ENCODE peak calls at places on chromosomes 16 and 17, in eight cellular contexts. One of them, this sample, is unnamed. For H3K9me3, the result is how much of the 10 kb centered on the place peaks cover.

GRCh38 chr17:38750312-38751121 is 2.0 kb upstream of the PSMB3 start:
- DNase-seq in tibial nerve: no peak
- DNase-seq in prostate gland: no peak
- DNase-seq in A549: no peak
- DNase-seq in heart left ventricle: no peak
- DNase-seq in body of pancreas: no peak
- DNase-seq in esophagus squamous epithelium: no peak
- DNase-seq in breast epithelium: no peak
- DNase-seq in this sample: no peak

GRCh38 chr16:53766304-53767016 is 62.5 kb downstream of the FTO start:
- DNase-seq in prostate gland: no peak
- DNase-seq in A549: no peak
- DNase-seq in breast epithelium: no peak
- DNase-seq in tibial nerve: no peak
- DNase-seq in heart left ventricle: no peak
- DNase-seq in body of pancreas: no peak
- DNase-seq in esophagus squamous epithelium: no peak
- DNase-seq in this sample: no peak

GRCh38 chr17:14198013-14198412 is 38.6 kb downstream of the CDRT15 start:
- DNase-seq in heart left ventricle: peak
- DNase-seq in A549: no peak
- DNase-seq in body of pancreas: peak
- DNase-seq in tibial nerve: no peak
- DNase-seq in esophagus squamous epithelium: no peak
- DNase-seq in prostate gland: no peak
- DNase-seq in breast epithelium: no peak
- DNase-seq in this sample: no peak

GRCh38 chr17:1907818-1908698 is 78.3 kb downstream of the RPA1 start:
- DNase-seq in A549: no peak
- DNase-seq in body of pancreas: no peak
- DNase-seq in tibial nerve: no peak
- DNase-seq in esophagus squamous epithelium: no peak
- DNase-seq in heart left ventricle: no peak
- DNase-seq in breast epithelium: no peak
- DNase-seq in prostate gland: no peak
- DNase-seq in this sample: no peak

GRCh38 chr16:6377956-6378355 is 954.7 kb upstream of the RBFOX1 start:
- DNase-seq in breast epithelium: no peak
- DNase-seq in esophagus squamous epithelium: no peak
- DNase-seq in heart left ventricle: no peak
- DNase-seq in body of pancreas: no peak
- DNase-seq in A549: no peak
- DNase-seq in tibial nerve: no peak
- DNase-seq in prostate gland: no peak
- DNase-seq in this sample: no peak

GRCh38 chr16:87331241-87331801 is 14.1 kb upstream of the C16orf95 start:
- DNase-seq in A549: no peak
- DNase-seq in prostate gland: no peak
- DNase-seq in body of pancreas: no peak
- DNase-seq in heart left ventricle: no peak
- DNase-seq in tibial nerve: no peak
- DNase-seq in breast epithelium: no peak
- DNase-seq in esophagus squamous epithelium: no peak
- DNase-seq in this sample: no peak

GRCh38 chr17:14738652-14738988 is 437.7 kb downstream of the HS3ST3B1 start:
- DNase-seq in tibial nerve: no peak
- DNase-seq in esophagus squamous epithelium: no peak
- DNase-seq in body of pancreas: no peak
- DNase-seq in heart left ventricle: no peak
- DNase-seq in breast epithelium: no peak
- DNase-seq in A549: peak
- DNase-seq in prostate gland: no peak
- DNase-seq in this sample: no peak

GRCh38 chr16:85169333-85170065 is 57.2 kb upstream of the CIBAR2 start:
- DNase-seq in prostate gland: no peak
- DNase-seq in A549: no peak
- DNase-seq in tibial nerve: no peak
- DNase-seq in heart left ventricle: no peak
- DNase-seq in breast epithelium: no peak
- DNase-seq in body of pancreas: no peak
- DNase-seq in esophagus squamous epithelium: no peak
- DNase-seq in this sample: no peak

GRCh38 chr17:6422654-6423241 is 12.2 kb downstream of the AIPL1 start:
- DNase-seq in tibial nerve: no peak
- DNase-seq in prostate gland: no peak
- DNase-seq in A549: no peak
- DNase-seq in body of pancreas: no peak
- DNase-seq in breast epithelium: no peak
- DNase-seq in heart left ventricle: no peak
- DNase-seq in esophagus squamous epithelium: no peak
- DNase-seq in this sample: no peak

GRCh38 chr16:46883353-46883689 is 841 bp upstream of the GPT2 start:
- DNase-seq in esophagus squamous epithelium: no peak
- DNase-seq in tibial nerve: no peak
- DNase-seq in breast epithelium: no peak
- DNase-seq in prostate gland: peak
- DNase-seq in A549: no peak
- DNase-seq in heart left ventricle: no peak
- DNase-seq in body of pancreas: no peak
- DNase-seq in this sample: no peak

GRCh38 chr17:48181653-48182052 is 74.1 kb downstream of the SNX11 start:
- DNase-seq in A549: peak
- DNase-seq in esophagus squamous epithelium: no peak
- DNase-seq in heart left ventricle: no peak
- DNase-seq in breast epithelium: no peak
- DNase-seq in tibial nerve: no peak
- DNase-seq in body of pancreas: peak
- DNase-seq in prostate gland: no peak
- DNase-seq in this sample: no peak

GRCh38 chr16:54985156-54985555 is 54.5 kb downstream of the IRX5 start:
- DNase-seq in prostate gland: no peak
- DNase-seq in body of pancreas: no peak
- DNase-seq in tibial nerve: no peak
- DNase-seq in esophagus squamous epithelium: no peak
- DNase-seq in heart left ventricle: no peak
- DNase-seq in breast epithelium: no peak
- DNase-seq in A549: no peak
- DNase-seq in this sample: no peak

GRCh38 chr16:15726715-15727114 is 76.7 kb downstream of the NDE1 start:
- DNase-seq in A549: no peak
- DNase-seq in prostate gland: no peak
- DNase-seq in heart left ventricle: no peak
- DNase-seq in esophagus squamous epithelium: no peak
- DNase-seq in body of pancreas: no peak
- DNase-seq in tibial nerve: no peak
- DNase-seq in breast epithelium: no peak
- DNase-seq in this sample: no peak

GRCh38 chr17:55282379-55282702 is 17.6 kb downstream of the HLF start:
- DNase-seq in prostate gland: no peak
- DNase-seq in heart left ventricle: no peak
- DNase-seq in body of pancreas: no peak
- DNase-seq in breast epithelium: no peak
- DNase-seq in esophagus squamous epithelium: no peak
- DNase-seq in tibial nerve: no peak
- DNase-seq in A549: no peak
- DNase-seq in this sample: no peak

GRCh38 chr17:1736348-1737281 is 6.1 kb upstream of the SERPINF2 start:
- DNase-seq in A549: peak
- DNase-seq in breast epithelium: no peak
- DNase-seq in body of pancreas: peak
- DNase-seq in prostate gland: no peak
- DNase-seq in esophagus squamous epithelium: no peak
- DNase-seq in heart left ventricle: peak
- DNase-seq in tibial nerve: peak
- DNase-seq in this sample: no peak

GRCh38 chr17:42845918-42846593 is 1.7 kb downstream of the AOC2 start:
- DNase-seq in body of pancreas: no peak
- DNase-seq in esophagus squamous epithelium: no peak
- DNase-seq in breast epithelium: no peak
- DNase-seq in heart left ventricle: no peak
- DNase-seq in tibial nerve: no peak
- DNase-seq in A549: no peak
- DNase-seq in prostate gland: no peak
- DNase-seq in this sample: no peak

GRCh38 chr17:32756696-32757095 is 120.2 kb downstream of the MYO1D start:
- DNase-seq in tibial nerve: no peak
- DNase-seq in A549: no peak
- DNase-seq in heart left ventricle: no peak
- DNase-seq in breast epithelium: no peak
- DNase-seq in esophagus squamous epithelium: no peak
- DNase-seq in prostate gland: no peak
- DNase-seq in body of pancreas: no peak
- DNase-seq in this sample: no peak

GRCh38 chr17:82734987-82735866 is at the start of gene FN3K:
- DNase-seq in breast epithelium: no peak
- DNase-seq in esophagus squamous epithelium: no peak
- DNase-seq in body of pancreas: peak
- DNase-seq in prostate gland: peak
- DNase-seq in heart left ventricle: peak
- DNase-seq in tibial nerve: peak
- DNase-seq in A549: peak
- DNase-seq in this sample: peak

GRCh38 chr17:47717261-47717697 is 15.8 kb upstream of the TBX21 start:
- DNase-seq in A549: no peak
- DNase-seq in heart left ventricle: no peak
- DNase-seq in tibial nerve: no peak
- DNase-seq in body of pancreas: no peak
- DNase-seq in breast epithelium: no peak
- DNase-seq in esophagus squamous epithelium: no peak
- DNase-seq in prostate gland: no peak
- DNase-seq in this sample: no peak

GRCh38 chr17:48541574-48542113 is 3.3 kb downstream of the HOXB2 start:
- DNase-seq in tibial nerve: peak
- DNase-seq in body of pancreas: no peak
- DNase-seq in prostate gland: no peak
- DNase-seq in A549: no peak
- DNase-seq in breast epithelium: peak
- DNase-seq in esophagus squamous epithelium: no peak
- DNase-seq in heart left ventricle: peak
- DNase-seq in this sample: no peak

GRCh38 chr17:43392397-43392796 is 6.4 kb upstream of the ARL4D start:
- DNase-seq in prostate gland: no peak
- DNase-seq in heart left ventricle: no peak
- DNase-seq in tibial nerve: no peak
- DNase-seq in body of pancreas: no peak
- DNase-seq in breast epithelium: no peak
- DNase-seq in A549: no peak
- DNase-seq in esophagus squamous epithelium: no peak
- DNase-seq in this sample: no peak

GRCh38 chr16:75402174-75402820 is 31.0 kb downstream of the CFDP1 start:
- DNase-seq in A549: no peak
- DNase-seq in heart left ventricle: no peak
- DNase-seq in prostate gland: no peak
- DNase-seq in breast epithelium: no peak
- DNase-seq in tibial nerve: no peak
- DNase-seq in esophagus squamous epithelium: no peak
- DNase-seq in body of pancreas: no peak
- DNase-seq in this sample: no peak

DNA sequence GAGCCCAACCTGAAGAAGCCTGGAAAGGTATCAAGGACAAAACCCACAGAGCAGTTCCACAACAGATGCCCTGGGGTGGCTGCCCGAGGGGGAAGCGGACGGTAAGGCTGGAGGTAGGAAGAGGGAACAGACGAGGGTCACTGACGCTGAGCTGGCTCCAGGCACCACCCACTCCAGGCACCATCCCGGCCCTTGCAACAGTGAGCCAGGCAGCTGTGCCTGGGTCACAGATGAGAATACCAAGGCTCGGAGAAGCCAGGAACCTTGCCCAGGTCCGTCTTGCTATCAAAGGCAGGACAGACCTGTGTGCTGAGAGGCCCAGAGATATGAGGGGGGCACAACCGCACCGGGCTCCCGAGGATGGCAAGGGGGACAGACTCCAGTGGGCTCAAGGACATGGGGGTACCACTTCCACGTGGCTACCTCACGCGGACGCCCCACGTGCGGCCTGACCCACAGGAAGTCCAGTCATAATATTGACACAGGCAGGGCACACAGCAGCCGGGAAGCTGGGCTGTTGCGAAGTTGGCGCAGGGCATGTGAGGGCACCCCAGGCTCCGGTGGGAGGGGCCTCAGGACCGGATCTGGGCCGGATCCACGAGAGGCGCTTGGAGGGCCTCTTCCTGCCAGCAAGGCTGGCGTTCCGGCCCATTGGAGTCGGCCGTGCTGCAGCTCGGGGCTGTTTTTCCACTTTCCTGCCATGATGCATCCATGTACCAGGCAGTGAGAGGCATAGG is 29.9 kb downstream of the PEMT start:
- DNase-seq in heart left ventricle: no peak
- DNase-seq in body of pancreas: peak
- DNase-seq in tibial nerve: no peak
- DNase-seq in prostate gland: peak
- DNase-seq in esophagus squamous epithelium: no peak
- DNase-seq in breast epithelium: peak
- DNase-seq in A549: no peak
- DNase-seq in this sample: peak
- H3K27ac ChIP-seq in heart left ventricle: no peak
- H3K27ac ChIP-seq in body of pancreas: peak
- H3K27ac ChIP-seq in tibial nerve: no peak
- H3K27ac ChIP-seq in prostate gland: peak
- H3K27ac ChIP-seq in esophagus squamous epithelium: peak
- H3K27ac ChIP-seq in breast epithelium: peak
- H3K27ac ChIP-seq in A549: no peak
- H3K27ac ChIP-seq in this sample: peak

GRCh38 chr16:3220839-3221238 is 14.1 kb downstream of the ZNF200 start:
- DNase-seq in body of pancreas: no peak
- DNase-seq in tibial nerve: no peak
- DNase-seq in esophagus squamous epithelium: no peak
- DNase-seq in A549: no peak
- DNase-seq in breast epithelium: no peak
- DNase-seq in heart left ventricle: no peak
- DNase-seq in prostate gland: no peak
- DNase-seq in this sample: no peak

GRCh38 chr16:3223913-3224515 is 10.9 kb downstream of the ZNF200 start:
- DNase-seq in prostate gland: no peak
- DNase-seq in tibial nerve: no peak
- DNase-seq in breast epithelium: no peak
- DNase-seq in esophagus squamous epithelium: no peak
- DNase-seq in body of pancreas: no peak
- DNase-seq in heart left ventricle: no peak
- DNase-seq in A549: no peak
- DNase-seq in this sample: no peak
- H3K9me3 ChIP-seq in prostate gland: under half
- H3K9me3 ChIP-seq in tibial nerve: under half
- H3K9me3 ChIP-seq in breast epithelium: half or more
- H3K9me3 ChIP-seq in esophagus squamous epithelium: under half
- H3K9me3 ChIP-seq in body of pancreas: under half
- H3K9me3 ChIP-seq in heart left ventricle: half or more
- H3K9me3 ChIP-seq in A549: half or more
- H3K9me3 ChIP-seq in this sample: half or more

GRCh38 chr17:80035937-80036714 is at the start of gene CCDC40:
- DNase-seq in A549: peak
- DNase-seq in heart left ventricle: peak
- DNase-seq in prostate gland: peak
- DNase-seq in body of pancreas: peak
- DNase-seq in tibial nerve: peak
- DNase-seq in breast epithelium: peak
- DNase-seq in esophagus squamous epithelium: no peak
- DNase-seq in this sample: peak
- TF ChIP-seq POLR2A in A549: peak
- TF ChIP-seq POLR2A in heart left ventricle: peak
- TF ChIP-seq POLR2A in prostate gland: peak
- TF ChIP-seq POLR2A in body of pancreas: peak
- TF ChIP-seq POLR2A in tibial nerve: peak
- TF ChIP-seq POLR2A in breast epithelium: peak
- TF ChIP-seq POLR2A in esophagus squamous epithelium: peak
- TF ChIP-seq POLR2A in this sample: peak

GRCh38 chr16:49687603-49688002 is 168.3 kb downstream of the ZNF423 start:
- DNase-seq in prostate gland: no peak
- DNase-seq in tibial nerve: no peak
- DNase-seq in esophagus squamous epithelium: no peak
- DNase-seq in body of pancreas: no peak
- DNase-seq in A549: no peak
- DNase-seq in heart left ventricle: no peak
- DNase-seq in breast epithelium: no peak
- DNase-seq in this sample: no peak
- H3K27ac ChIP-seq in prostate gland: no peak
- H3K27ac ChIP-seq in tibial nerve: no peak
- H3K27ac ChIP-seq in esophagus squamous epithelium: no peak
- H3K27ac ChIP-seq in body of pancreas: no peak
- H3K27ac ChIP-seq in A549: no peak
- H3K27ac ChIP-seq in heart left ventricle: no peak
- H3K27ac ChIP-seq in breast epithelium: no peak
- H3K27ac ChIP-seq in this sample: no peak

This sample was measured in gastrocnemius medialis.